ENCODE peak calls at places on chromosome 21, in eight cellular contexts. One of them, this sample, is unnamed.

GRCh38 chr21:45386728-45387371 is 18.1 kb upstream of the COL18A1 start:
- DNase-seq in fibroblast of the aortic adventitia: peak
- DNase-seq in brain microvascular endothelial cell: peak
- DNase-seq in nephron progenitor cell: no peak
- DNase-seq in CD8-positive, alpha-beta T cell: no peak
- DNase-seq in GM10248: no peak
- DNase-seq in stomach: no peak
- DNase-seq in GM13977: no peak
- DNase-seq in this sample: peak

GRCh38 chr21:38859852-38860251 is 54.1 kb downstream of the ETS2 start:
- DNase-seq in fibroblast of the aortic adventitia: no peak
- DNase-seq in brain microvascular endothelial cell: no peak
- DNase-seq in nephron progenitor cell: no peak
- DNase-seq in CD8-positive, alpha-beta T cell: no peak
- DNase-seq in GM10248: no peak
- DNase-seq in stomach: no peak
- DNase-seq in GM13977: no peak
- DNase-seq in this sample: no peak

GRCh38 chr21:40120944-40121575 is 253.8 kb downstream of the PCP4 start:
- DNase-seq in fibroblast of the aortic adventitia: no peak
- DNase-seq in brain microvascular endothelial cell: no peak
- DNase-seq in nephron progenitor cell: no peak
- DNase-seq in CD8-positive, alpha-beta T cell: no peak
- DNase-seq in GM10248: no peak
- DNase-seq in stomach: no peak
- DNase-seq in GM13977: no peak
- DNase-seq in this sample: peak

GRCh38 chr21:42495765-42496119 is 282 bp downstream of the RSPH1 start:
- DNase-seq in fibroblast of the aortic adventitia: no peak
- DNase-seq in brain microvascular endothelial cell: no peak
- DNase-seq in nephron progenitor cell: no peak
- DNase-seq in CD8-positive, alpha-beta T cell: no peak
- DNase-seq in GM10248: no peak
- DNase-seq in stomach: no peak
- DNase-seq in GM13977: no peak
- DNase-seq in this sample: peak

GRCh38 chr21:14718957-14719356 is 172.8 kb upstream of the SAMSN1 start:
- DNase-seq in fibroblast of the aortic adventitia: no peak
- DNase-seq in brain microvascular endothelial cell: no peak
- DNase-seq in nephron progenitor cell: no peak
- DNase-seq in CD8-positive, alpha-beta T cell: no peak
- DNase-seq in GM10248: no peak
- DNase-seq in stomach: no peak
- DNase-seq in GM13977: no peak
- DNase-seq in this sample: no peak

GRCh38 chr21:42056996-42057689 is 14.0 kb upstream of the UMODL1 start:
- DNase-seq in fibroblast of the aortic adventitia: peak
- DNase-seq in brain microvascular endothelial cell: peak
- DNase-seq in nephron progenitor cell: no peak
- DNase-seq in CD8-positive, alpha-beta T cell: no peak
- DNase-seq in GM10248: no peak
- DNase-seq in stomach: peak
- DNase-seq in GM13977: no peak
- DNase-seq in this sample: peak

GRCh38 chr21:42568834-42569731 is 55.4 kb downstream of the SLC37A1 start:
- DNase-seq in fibroblast of the aortic adventitia: no peak
- DNase-seq in brain microvascular endothelial cell: no peak
- DNase-seq in nephron progenitor cell: no peak
- DNase-seq in CD8-positive, alpha-beta T cell: no peak
- DNase-seq in GM10248: no peak
- DNase-seq in stomach: peak
- DNase-seq in GM13977: no peak
- DNase-seq in this sample: no peak

GRCh38 chr21:32359719-32360260 is 33.0 kb downstream of the URB1 start:
- DNase-seq in fibroblast of the aortic adventitia: no peak
- DNase-seq in brain microvascular endothelial cell: no peak
- DNase-seq in nephron progenitor cell: no peak
- DNase-seq in CD8-positive, alpha-beta T cell: no peak
- DNase-seq in GM10248: no peak
- DNase-seq in stomach: no peak
- DNase-seq in GM13977: no peak
- DNase-seq in this sample: no peak

GRCh38 chr21:15560383-15561056 is 169.3 kb upstream of the USP25 start:
- DNase-seq in fibroblast of the aortic adventitia: no peak
- DNase-seq in brain microvascular endothelial cell: no peak
- DNase-seq in nephron progenitor cell: no peak
- DNase-seq in CD8-positive, alpha-beta T cell: no peak
- DNase-seq in GM10248: no peak
- DNase-seq in stomach: no peak
- DNase-seq in GM13977: no peak
- DNase-seq in this sample: no peak

GRCh38 chr21:42063206-42063577 is 7.9 kb upstream of the UMODL1 start:
- DNase-seq in fibroblast of the aortic adventitia: no peak
- DNase-seq in brain microvascular endothelial cell: no peak
- DNase-seq in nephron progenitor cell: no peak
- DNase-seq in CD8-positive, alpha-beta T cell: peak
- DNase-seq in GM10248: no peak
- DNase-seq in stomach: peak
- DNase-seq in GM13977: no peak
- DNase-seq in this sample: no peak

GRCh38 chr21:46195595-46196195 is 11.4 kb upstream of the SPATC1L start:
- DNase-seq in fibroblast of the aortic adventitia: no peak
- DNase-seq in brain microvascular endothelial cell: no peak
- DNase-seq in nephron progenitor cell: no peak
- DNase-seq in CD8-positive, alpha-beta T cell: no peak
- DNase-seq in GM10248: no peak
- DNase-seq in stomach: peak
- DNase-seq in GM13977: no peak
- DNase-seq in this sample: no peak

GRCh38 chr21:45266518-45267389 is 20.9 kb downstream of the POFUT2 start:
- DNase-seq in fibroblast of the aortic adventitia: no peak
- DNase-seq in brain microvascular endothelial cell: peak
- DNase-seq in nephron progenitor cell: no peak
- DNase-seq in CD8-positive, alpha-beta T cell: peak
- DNase-seq in GM10248: no peak
- DNase-seq in stomach: peak
- DNase-seq in GM13977: no peak
- DNase-seq in this sample: no peak

GRCh38 chr21:31220567-31220966 is 123.5 kb downstream of the TIAM1 start:
- DNase-seq in fibroblast of the aortic adventitia: peak
- DNase-seq in brain microvascular endothelial cell: no peak
- DNase-seq in nephron progenitor cell: no peak
- DNase-seq in CD8-positive, alpha-beta T cell: no peak
- DNase-seq in GM10248: no peak
- DNase-seq in stomach: no peak
- DNase-seq in GM13977: no peak
- DNase-seq in this sample: no peak

GRCh38 chr21:45570826-45571601 is 28.8 kb upstream of the SLC19A1 start:
- DNase-seq in fibroblast of the aortic adventitia: no peak
- DNase-seq in brain microvascular endothelial cell: peak
- DNase-seq in nephron progenitor cell: no peak
- DNase-seq in CD8-positive, alpha-beta T cell: no peak
- DNase-seq in GM10248: no peak
- DNase-seq in stomach: peak
- DNase-seq in GM13977: no peak
- DNase-seq in this sample: peak

GRCh38 chr21:41597227-41597626 is 89.3 kb upstream of the TMPRSS2 start:
- DNase-seq in fibroblast of the aortic adventitia: no peak
- DNase-seq in brain microvascular endothelial cell: no peak
- DNase-seq in nephron progenitor cell: no peak
- DNase-seq in CD8-positive, alpha-beta T cell: no peak
- DNase-seq in GM10248: no peak
- DNase-seq in stomach: no peak
- DNase-seq in GM13977: no peak
- DNase-seq in this sample: no peak

DNA sequence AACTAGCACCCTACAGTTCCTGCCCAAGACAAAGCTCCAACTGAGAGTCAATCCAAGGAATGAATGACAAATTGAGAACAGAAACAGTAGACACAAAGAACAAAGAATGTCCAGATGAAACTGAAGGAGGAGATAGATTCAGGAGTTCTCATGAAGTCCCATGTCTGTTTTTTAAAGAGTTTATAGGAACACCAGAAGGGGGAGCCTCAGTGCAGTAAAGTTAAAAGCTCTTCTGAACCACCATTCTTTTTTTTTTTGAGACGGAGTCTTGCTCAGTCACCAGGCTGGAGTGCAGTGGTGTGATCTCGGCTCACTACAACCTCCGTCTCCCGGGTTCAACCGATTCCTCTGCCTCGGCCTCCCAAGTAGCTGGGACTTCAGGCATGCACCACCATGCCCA is 323.6 kb downstream of the MRPL39 start:
- DNase-seq in fibroblast of the aortic adventitia: peak
- DNase-seq in brain microvascular endothelial cell: peak
- DNase-seq in nephron progenitor cell: peak
- DNase-seq in CD8-positive, alpha-beta T cell: no peak
- DNase-seq in GM10248: peak
- DNase-seq in stomach: no peak
- DNase-seq in GM13977: peak
- DNase-seq in this sample: peak
- TF ChIP-seq CTCF in fibroblast of the aortic adventitia: peak
- TF ChIP-seq CTCF in brain microvascular endothelial cell: peak
- TF ChIP-seq CTCF in nephron progenitor cell: peak
- TF ChIP-seq CTCF in CD8-positive, alpha-beta T cell: no peak
- TF ChIP-seq CTCF in GM10248: peak
- TF ChIP-seq CTCF in stomach: peak
- TF ChIP-seq CTCF in GM13977: peak
- TF ChIP-seq CTCF in this sample: peak

DNA sequence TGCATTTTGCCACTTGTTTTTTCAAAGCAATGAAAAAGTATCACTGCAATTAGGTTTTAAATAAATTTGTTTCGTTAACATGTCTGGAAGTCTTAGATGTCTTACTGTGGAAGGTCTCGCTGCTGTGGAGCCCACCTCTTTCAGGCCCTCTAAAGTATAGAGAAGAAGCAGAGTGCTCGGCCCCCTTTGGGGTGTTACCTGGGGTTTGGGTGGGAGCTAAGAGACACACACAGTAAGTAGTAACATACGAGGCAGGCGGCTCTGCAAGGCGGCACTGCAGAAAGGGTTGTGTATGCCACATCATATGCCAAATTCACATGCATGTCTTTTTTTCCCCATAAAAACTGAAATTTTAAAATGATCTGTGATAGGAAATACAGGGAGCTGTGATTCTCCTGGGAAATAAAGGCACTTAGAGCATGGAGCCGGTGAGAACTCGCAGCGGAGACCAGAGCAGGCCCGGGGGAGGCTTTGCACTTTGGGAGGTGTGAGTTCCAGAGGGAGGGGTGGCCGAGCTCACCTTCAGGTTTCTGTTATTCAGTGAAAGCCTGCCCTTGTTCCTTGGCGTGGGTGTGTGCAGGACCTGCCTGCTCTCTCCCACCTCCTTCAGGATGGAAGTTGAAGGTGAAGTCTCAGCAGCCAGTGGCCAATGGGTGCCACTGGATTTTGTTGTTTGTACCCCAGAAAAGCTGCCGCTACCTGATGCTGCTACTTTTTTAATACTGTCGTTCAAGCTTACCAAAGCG is 35.7 kb upstream of the PWP2 start:
- DNase-seq in fibroblast of the aortic adventitia: no peak
- DNase-seq in brain microvascular endothelial cell: no peak
- DNase-seq in nephron progenitor cell: no peak
- DNase-seq in CD8-positive, alpha-beta T cell: no peak
- DNase-seq in GM10248: no peak
- DNase-seq in stomach: no peak
- DNase-seq in GM13977: no peak
- DNase-seq in this sample: no peak
- TF ChIP-seq CTCF in fibroblast of the aortic adventitia: no peak
- TF ChIP-seq CTCF in brain microvascular endothelial cell: peak
- TF ChIP-seq CTCF in nephron progenitor cell: no peak
- TF ChIP-seq CTCF in CD8-positive, alpha-beta T cell: no peak
- TF ChIP-seq CTCF in GM10248: no peak
- TF ChIP-seq CTCF in stomach: no peak
- TF ChIP-seq CTCF in GM13977: no peak
- TF ChIP-seq CTCF in this sample: no peak

DNA sequence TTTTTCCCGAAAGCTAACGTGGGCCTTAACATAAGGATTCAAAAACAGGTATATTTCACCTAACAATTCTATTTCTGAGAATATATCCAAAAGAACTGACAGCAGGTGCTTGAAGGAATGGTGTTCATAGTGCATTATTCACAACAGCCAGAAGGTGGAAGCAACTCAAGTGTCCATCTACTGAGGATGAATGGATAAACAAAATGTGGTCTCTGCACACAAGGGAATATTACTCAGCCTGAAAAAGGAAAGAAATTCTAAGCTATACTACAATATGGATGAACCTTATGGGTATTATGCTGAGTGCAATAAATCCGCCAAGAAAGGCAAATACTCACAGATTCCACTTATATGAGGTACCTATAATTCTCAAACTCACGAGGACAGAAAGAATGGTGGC is 6.1 kb upstream of the RIPPLY3 start:
- DNase-seq in fibroblast of the aortic adventitia: no peak
- DNase-seq in brain microvascular endothelial cell: no peak
- DNase-seq in nephron progenitor cell: no peak
- DNase-seq in CD8-positive, alpha-beta T cell: no peak
- DNase-seq in GM10248: no peak
- DNase-seq in stomach: no peak
- DNase-seq in GM13977: no peak
- DNase-seq in this sample: no peak
- TF ChIP-seq CTCF in fibroblast of the aortic adventitia: no peak
- TF ChIP-seq CTCF in brain microvascular endothelial cell: no peak
- TF ChIP-seq CTCF in nephron progenitor cell: no peak
- TF ChIP-seq CTCF in CD8-positive, alpha-beta T cell: no peak
- TF ChIP-seq CTCF in GM10248: no peak
- TF ChIP-seq CTCF in stomach: no peak
- TF ChIP-seq CTCF in GM13977: no peak
- TF ChIP-seq CTCF in this sample: no peak

GRCh38 chr21:35886887-35887286 is 173.4 kb downstream of the SETD4 start:
- DNase-seq in fibroblast of the aortic adventitia: no peak
- DNase-seq in brain microvascular endothelial cell: no peak
- DNase-seq in nephron progenitor cell: no peak
- DNase-seq in CD8-positive, alpha-beta T cell: no peak
- DNase-seq in GM10248: no peak
- DNase-seq in stomach: no peak
- DNase-seq in GM13977: no peak
- DNase-seq in this sample: no peak

GRCh38 chr21:35882791-35883240 is 177.5 kb downstream of the SETD4 start:
- DNase-seq in fibroblast of the aortic adventitia: no peak
- DNase-seq in brain microvascular endothelial cell: peak
- DNase-seq in nephron progenitor cell: no peak
- DNase-seq in CD8-positive, alpha-beta T cell: no peak
- DNase-seq in GM10248: no peak
- DNase-seq in stomach: no peak
- DNase-seq in GM13977: no peak
- DNase-seq in this sample: peak

DNA sequence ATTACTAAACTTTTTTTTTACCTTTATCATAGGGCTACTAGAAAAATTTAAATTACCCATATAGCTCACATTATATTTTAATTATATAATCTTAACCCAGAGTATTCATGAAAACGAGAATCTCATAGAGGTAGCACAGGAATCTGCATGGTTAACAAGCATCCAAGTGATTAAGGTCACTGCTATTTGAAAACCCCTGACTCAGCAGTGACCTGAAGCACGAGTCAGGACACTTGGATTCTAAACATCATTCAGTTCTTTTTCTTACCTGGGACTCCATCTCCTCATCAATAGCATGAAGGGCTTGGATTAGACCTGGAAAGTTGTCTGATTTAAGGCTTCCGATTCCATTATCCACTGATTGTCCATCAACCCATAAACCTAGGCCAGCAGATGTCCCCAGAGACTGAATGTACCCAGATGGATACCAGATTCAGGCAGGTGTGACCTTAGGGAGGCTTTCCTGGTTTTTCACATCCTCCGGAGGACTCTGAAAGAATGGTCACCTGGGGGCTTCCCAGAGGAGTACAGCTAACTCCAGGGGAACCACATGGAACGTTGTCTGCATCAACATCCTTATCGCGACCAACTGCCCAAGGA is 174.3 kb downstream of the SETD4 start:
- DNase-seq in fibroblast of the aortic adventitia: no peak
- DNase-seq in brain microvascular endothelial cell: no peak
- DNase-seq in nephron progenitor cell: no peak
- DNase-seq in CD8-positive, alpha-beta T cell: no peak
- DNase-seq in GM10248: no peak
- DNase-seq in stomach: no peak
- DNase-seq in GM13977: no peak
- DNase-seq in this sample: no peak
- TF ChIP-seq CTCF in fibroblast of the aortic adventitia: no peak
- TF ChIP-seq CTCF in brain microvascular endothelial cell: no peak
- TF ChIP-seq CTCF in nephron progenitor cell: no peak
- TF ChIP-seq CTCF in CD8-positive, alpha-beta T cell: no peak
- TF ChIP-seq CTCF in GM10248: no peak
- TF ChIP-seq CTCF in stomach: no peak
- TF ChIP-seq CTCF in GM13977: no peak
- TF ChIP-seq CTCF in this sample: no peak

This sample was measured in foreskin fibroblast.